ENCODE peak calls at places on chromosomes 2 and 18, in ten cellular contexts. T, W, M, J, I, V, C, R, L and P are unnamed samples.

GRCh38 chr2:161625996-161626395 is 1.8 kb downstream of the SLC4A10 start:
- DNase-seq in R (no peak), J (no peak), W (no peak), T (no peak), I (no peak), V (no peak), C (no peak), L (no peak), M (no peak), P (no peak)

GRCh38 chr2:149611100-149611820 is 23.7 kb upstream of the MMADHC start:
- DNase-seq in W (no peak), L (no peak), I (no peak), V (no peak), C (no peak), T (no peak), M (no peak), J (no peak), R (no peak), P (no peak)

GRCh38 chr18:49044898-49045297 is 94.1 kb upstream of the SMAD7 start:
- DNase-seq in T (no peak), M (no peak), L (no peak), W (no peak), R (no peak), V (no peak), C (no peak), J (no peak), I (no peak), P (no peak)

GRCh38 chr2:60439219-60439974 is 114.1 kb downstream of the BCL11A start:
- DNase-seq in I (no peak), C (peak), R (no peak), M (no peak), L (no peak), W (no peak), J (peak), V (no peak), T (peak), P (peak)

GRCh38 chr2:133044556-133044955 is 374.6 kb upstream of the LYPD1 start:
- DNase-seq in C (no peak), I (peak), R (no peak), W (no peak), T (no peak), L (no peak), J (no peak), M (no peak), V (no peak), P (no peak)

GRCh38 chr2:186575856-186576255 is 14.0 kb upstream of the ITGAV start:
- DNase-seq in I (no peak), R (no peak), C (no peak), J (no peak), M (no peak), V (peak), L (no peak), T (no peak), W (no peak), P (no peak)

GRCh38 chr18:75154997-75155396 is 53.9 kb downstream of the PTGR3 start:
- DNase-seq in R (no peak), J (no peak), M (no peak), L (no peak), C (no peak), V (no peak), I (no peak), W (no peak), T (no peak), P (no peak)

GRCh38 chr2:212448698-212449097 is 89.9 kb downstream of the ERBB4 start:
- DNase-seq in I (no peak), T (no peak), J (no peak), W (no peak), C (no peak), R (no peak), M (no peak), V (peak), L (no peak), P (no peak)

GRCh38 chr18:58970943-58971799 is 106.5 kb downstream of the ZNF532 start:
- DNase-seq in T (no peak), I (no peak), R (no peak), V (no peak), C (no peak), J (no peak), W (no peak), M (no peak), L (no peak), P (no peak)

GRCh38 chr18:74065366-74065765 is 82.3 kb downstream of the FBXO15 start:
- DNase-seq in J (no peak), W (no peak), V (no peak), I (no peak), T (no peak), C (no peak), M (no peak), L (no peak), R (no peak), P (no peak)

GRCh38 chr18:48021273-48021914 is 90.9 kb upstream of the SMAD2 start:
- DNase-seq in J (no peak), W (no peak), V (no peak), T (no peak), I (no peak), R (no peak), L (no peak), M (no peak), C (no peak), P (no peak)

GRCh38 chr2:56749152-56749752 is 565.5 kb downstream of the CCDC85A start:
- DNase-seq in L (no peak), R (no peak), T (no peak), I (peak), W (no peak), J (no peak), M (no peak), C (peak), V (peak), P (no peak)

GRCh38 chr2:111160758-111161157 is 40.0 kb downstream of the BCL2L11 start:
- DNase-seq in C (no peak), J (no peak), V (peak), I (no peak), W (no peak), R (no peak), L (no peak), T (no peak), M (no peak), P (no peak)

GRCh38 chr18:13112982-13113381 is 105.6 kb upstream of the LDLRAD4 start:
- DNase-seq in W (peak), J (peak), M (no peak), C (peak), V (peak), I (peak), T (no peak), L (no peak), R (no peak), P (no peak)

GRCh38 chr2:84849271-84849952 is 31.5 kb downstream of the TRABD2A start:
- DNase-seq in I (no peak), W (no peak), C (no peak), R (peak), T (no peak), M (peak), J (no peak), L (no peak), V (no peak), P (no peak)

GRCh38 chr2:7111626-7112025 is 194.4 kb downstream of the RNF144A start:
- DNase-seq in I (peak), C (no peak), W (no peak), V (no peak), R (no peak), M (no peak), L (no peak), J (no peak), T (no peak), P (no peak)

GRCh38 chr18:7545734-7546133 is 21.4 kb upstream of the PTPRM start:
- DNase-seq in L (no peak), J (no peak), I (no peak), C (no peak), W (no peak), T (no peak), V (peak), M (no peak), R (no peak), P (no peak)

GRCh38 chr2:104658149-104658839 is 195.6 kb upstream of the POU3F3 start:
- DNase-seq in M (no peak), W (no peak), T (no peak), R (no peak), J (peak), C (peak), V (no peak), L (no peak), I (no peak), P (no peak)

GRCh38 chr2:102509749-102510148 is 36.7 kb downstream of the SLC9A4 start:
- DNase-seq in R (no peak), T (peak), M (no peak), V (peak), L (no peak), J (no peak), I (no peak), W (no peak), C (no peak), P (no peak)

GRCh38 chr2:46315103-46315890 is 18.1 kb downstream of the EPAS1 start:
- DNase-seq in R (no peak), J (peak), W (no peak), T (no peak), M (no peak), C (no peak), V (peak), I (peak), L (no peak), P (no peak)

GRCh38 chr2:152766908-152767307 is 48.5 kb downstream of the ARL6IP6 start:
- DNase-seq in C (no peak), M (no peak), I (no peak), L (no peak), J (no peak), R (no peak), V (peak), W (no peak), T (no peak), P (no peak)

GRCh38 chr2:231069379-231070054 is 12.8 kb downstream of the PSMD1 start:
- DNase-seq in J (no peak), T (no peak), C (no peak), L (no peak), W (no peak), R (no peak), I (no peak), V (peak), M (no peak), P (no peak)